ENCODE peak calls at places on chromosomes 2 and 18, in nine cellular contexts. W, I, V, H, J, Y, K, A and T are unnamed samples.

GRCh38 chr2:109376796-109377495 is 236.8 kb downstream of the SEPTIN10 start:
- DNase-seq in W (no peak), I (no peak), V (peak), H (no peak), J (no peak), Y (no peak), K (no peak), A (no peak), T (no peak)

GRCh38 chr2:9593936-9594335 is 36.9 kb downstream of the YWHAQ start:
- DNase-seq in W (no peak), I (no peak), V (no peak), H (no peak), J (no peak), Y (no peak), K (no peak), A (no peak), T (no peak)

GRCh38 chr2:219352448-219353023 is 20.0 kb upstream of the RESP18 start:
- DNase-seq in W (peak), I (peak), V (peak), H (no peak), J (peak), Y (peak), K (peak), A (peak), T (no peak)

GRCh38 chr2:165240927-165241326 is 1.7 kb downstream of the SCN2A start:
- DNase-seq in W (no peak), I (no peak), V (no peak), H (no peak), J (no peak), Y (no peak), K (no peak), A (no peak), T (no peak)

GRCh38 chr2:9832586-9832985 is 10.7 kb upstream of the TAF1B start:
- DNase-seq in W (no peak), I (no peak), V (peak), H (no peak), J (no peak), Y (peak), K (no peak), A (peak), T (no peak)

GRCh38 chr2:172710584-172711024 is 25.0 kb upstream of the RAPGEF4 start:
- DNase-seq in W (peak), I (peak), V (peak), H (peak), J (no peak), Y (peak), K (peak), A (peak), T (no peak)

GRCh38 chr2:157787364-157787938 is 88.7 kb downstream of the ACVR1 start:
- DNase-seq in W (no peak), I (no peak), V (no peak), H (no peak), J (no peak), Y (no peak), K (no peak), A (no peak), T (no peak)

GRCh38 chr2:107728586-107728985 is 98.1 kb upstream of the RGPD4 start:
- DNase-seq in W (no peak), I (peak), V (no peak), H (no peak), J (no peak), Y (no peak), K (no peak), A (no peak), T (no peak)

GRCh38 chr2:25977768-25978167 is 4.5 kb downstream of the KIF3C start:
- DNase-seq in W (peak), I (peak), V (no peak), H (peak), J (no peak), Y (no peak), K (no peak), A (peak), T (no peak)

GRCh38 chr18:7234061-7234460 is 3.2 kb downstream of the LRRC30 start:
- DNase-seq in W (no peak), I (no peak), V (no peak), H (no peak), J (no peak), Y (no peak), K (no peak), A (no peak), T (no peak)

GRCh38 chr2:233152541-233152940 is 92.4 kb downstream of the INPP5D start:
- DNase-seq in W (peak), I (no peak), V (peak), H (no peak), J (no peak), Y (peak), K (no peak), A (peak), T (no peak)

GRCh38 chr2:88828397-88829137 is 137.1 kb downstream of the RPIA start:
- DNase-seq in W (peak), I (no peak), V (no peak), H (no peak), J (no peak), Y (no peak), K (no peak), A (no peak), T (no peak)

GRCh38 chr2:19955544-19956422 is 34.1 kb downstream of the WDR35 start:
- DNase-seq in W (peak), I (peak), V (peak), H (peak), J (no peak), Y (peak), K (peak), A (peak), T (no peak)

GRCh38 chr2:99565227-99565626 is 75.4 kb upstream of the REV1 start:
- DNase-seq in W (no peak), I (no peak), V (no peak), H (no peak), J (no peak), Y (no peak), K (no peak), A (no peak), T (no peak)